ENCODE peak calls at places on chromosomes 4 and X, in six cellular contexts. One of them, this sample, is unnamed.

GRCh38 chrX:154712781-154713391 is 38.0 kb downstream of the GAB3 start:
- DNase-seq in coronary artery: no peak
- DNase-seq in activated effector memory CD4-positive, alpha-beta T cell treated with Interleukin-2 at 50 U/mL for 16 hours: peak; percentile 13
- DNase-seq in H4: peak; percentile 93
- DNase-seq in kidney: no peak
- DNase-seq in A549: no peak
- DNase-seq in this sample: no peak

GRCh38 chr4:122636697-122637096 is 15.8 kb upstream of the IL21 start:
- DNase-seq in coronary artery: no peak
- DNase-seq in activated effector memory CD4-positive, alpha-beta T cell treated with Interleukin-2 at 50 U/mL for 16 hours: no peak
- DNase-seq in H4: no peak
- DNase-seq in kidney: no peak
- DNase-seq in A549: no peak
- DNase-seq in this sample: no peak

GRCh38 chrX:38891641-38892413 is 90.6 kb downstream of the MID1IP1 start:
- DNase-seq in coronary artery: no peak
- DNase-seq in activated effector memory CD4-positive, alpha-beta T cell treated with Interleukin-2 at 50 U/mL for 16 hours: no peak
- DNase-seq in H4: no peak
- DNase-seq in kidney: no peak
- DNase-seq in A549: no peak
- DNase-seq in this sample: no peak

GRCh38 chrX:34300871-34301270 is 168.8 kb upstream of the FAM47A start:
- DNase-seq in coronary artery: no peak
- DNase-seq in activated effector memory CD4-positive, alpha-beta T cell treated with Interleukin-2 at 50 U/mL for 16 hours: no peak
- DNase-seq in H4: peak; percentile 50
- DNase-seq in kidney: no peak
- DNase-seq in A549: peak; percentile 53
- DNase-seq in this sample: peak; percentile 15

GRCh38 chr4:57104706-57105560 is 5.3 kb downstream of the IGFBP7 start:
- DNase-seq in coronary artery: no peak
- DNase-seq in activated effector memory CD4-positive, alpha-beta T cell treated with Interleukin-2 at 50 U/mL for 16 hours: no peak
- DNase-seq in H4: no peak
- DNase-seq in kidney: no peak
- DNase-seq in A549: no peak
- DNase-seq in this sample: no peak

GRCh38 chr4:95921470-95921869 is 81.6 kb downstream of the PDHA2 start:
- DNase-seq in coronary artery: no peak
- DNase-seq in activated effector memory CD4-positive, alpha-beta T cell treated with Interleukin-2 at 50 U/mL for 16 hours: no peak
- DNase-seq in H4: no peak
- DNase-seq in kidney: no peak
- DNase-seq in A549: no peak
- DNase-seq in this sample: no peak

GRCh38 chr4:2535386-2536192 is 858 bp upstream of the FAM193A start:
- DNase-seq in coronary artery: peak; percentile 89
- DNase-seq in activated effector memory CD4-positive, alpha-beta T cell treated with Interleukin-2 at 50 U/mL for 16 hours: peak; percentile 26
- DNase-seq in H4: no peak
- DNase-seq in kidney: no peak
- DNase-seq in A549: peak; percentile 19
- DNase-seq in this sample: no peak

GRCh38 chr4:84151574-84151973 is 347.5 kb downstream of the NKX6-1 start:
- DNase-seq in coronary artery: no peak
- DNase-seq in activated effector memory CD4-positive, alpha-beta T cell treated with Interleukin-2 at 50 U/mL for 16 hours: no peak
- DNase-seq in H4: peak; percentile 8
- DNase-seq in kidney: no peak
- DNase-seq in A549: peak; percentile 4
- DNase-seq in this sample: no peak

GRCh38 chr4:155025762-155026457 is 182.5 kb upstream of the NPY2R start:
- DNase-seq in coronary artery: no peak
- DNase-seq in activated effector memory CD4-positive, alpha-beta T cell treated with Interleukin-2 at 50 U/mL for 16 hours: no peak
- DNase-seq in H4: peak; percentile 16
- DNase-seq in kidney: no peak
- DNase-seq in A549: peak; percentile 70
- DNase-seq in this sample: no peak

GRCh38 chr4:86497131-86497530 is 97.0 kb upstream of the PTPN13 start:
- DNase-seq in coronary artery: no peak
- DNase-seq in activated effector memory CD4-positive, alpha-beta T cell treated with Interleukin-2 at 50 U/mL for 16 hours: no peak
- DNase-seq in H4: peak; percentile 55
- DNase-seq in kidney: no peak
- DNase-seq in A549: no peak
- DNase-seq in this sample: no peak

GRCh38 chr4:78210694-78211093 is 153.6 kb downstream of the FRAS1 start:
- DNase-seq in coronary artery: no peak
- DNase-seq in activated effector memory CD4-positive, alpha-beta T cell treated with Interleukin-2 at 50 U/mL for 16 hours: no peak
- DNase-seq in H4: no peak
- DNase-seq in kidney: no peak
- DNase-seq in A549: no peak
- DNase-seq in this sample: no peak

GRCh38 chrX:75158054-75158453 is 2.0 kb upstream of the ABCB7 start:
- DNase-seq in coronary artery: no peak
- DNase-seq in activated effector memory CD4-positive, alpha-beta T cell treated with Interleukin-2 at 50 U/mL for 16 hours: no peak
- DNase-seq in H4: no peak
- DNase-seq in kidney: no peak
- DNase-seq in A549: no peak
- DNase-seq in this sample: no peak

GRCh38 chr4:113683143-113683542 is 78.4 kb downstream of the CAMK2D start:
- DNase-seq in coronary artery: no peak
- DNase-seq in activated effector memory CD4-positive, alpha-beta T cell treated with Interleukin-2 at 50 U/mL for 16 hours: peak; percentile 49
- DNase-seq in H4: no peak
- DNase-seq in kidney: no peak
- DNase-seq in A549: no peak
- DNase-seq in this sample: no peak

GRCh38 chr4:113148925-113149324 is 99.5 kb downstream of the ANK2 start:
- DNase-seq in coronary artery: no peak
- DNase-seq in activated effector memory CD4-positive, alpha-beta T cell treated with Interleukin-2 at 50 U/mL for 16 hours: no peak
- DNase-seq in H4: no peak
- DNase-seq in kidney: no peak
- DNase-seq in A549: no peak
- DNase-seq in this sample: no peak

GRCh38 chr4:6200922-6201362 is 593 bp upstream of the JAKMIP1 start:
- DNase-seq in coronary artery: no peak
- DNase-seq in activated effector memory CD4-positive, alpha-beta T cell treated with Interleukin-2 at 50 U/mL for 16 hours: no peak
- DNase-seq in H4: no peak
- DNase-seq in kidney: peak; percentile 80
- DNase-seq in A549: no peak
- DNase-seq in this sample: no peak

GRCh38 chrX:22634751-22635150 is 362.0 kb downstream of the CBLL2 start:
- DNase-seq in coronary artery: no peak
- DNase-seq in activated effector memory CD4-positive, alpha-beta T cell treated with Interleukin-2 at 50 U/mL for 16 hours: no peak
- DNase-seq in H4: no peak
- DNase-seq in kidney: no peak
- DNase-seq in A549: no peak
- DNase-seq in this sample: no peak

GRCh38 chr4:14994242-14994641 is 8.0 kb upstream of the CPEB2 start:
- DNase-seq in coronary artery: no peak
- DNase-seq in activated effector memory CD4-positive, alpha-beta T cell treated with Interleukin-2 at 50 U/mL for 16 hours: no peak
- DNase-seq in H4: no peak
- DNase-seq in kidney: no peak
- DNase-seq in A549: no peak
- DNase-seq in this sample: no peak

GRCh38 chrX:55709735-55710134 is 7.8 kb upstream of the RRAGB start:
- DNase-seq in coronary artery: no peak
- DNase-seq in activated effector memory CD4-positive, alpha-beta T cell treated with Interleukin-2 at 50 U/mL for 16 hours: no peak
- DNase-seq in H4: no peak
- DNase-seq in kidney: no peak
- DNase-seq in A549: peak; percentile 29
- DNase-seq in this sample: no peak

GRCh38 chr4:4994312-4995097 is 24.8 kb downstream of the CYTL1 start:
- DNase-seq in coronary artery: no peak
- DNase-seq in activated effector memory CD4-positive, alpha-beta T cell treated with Interleukin-2 at 50 U/mL for 16 hours: no peak
- DNase-seq in H4: no peak
- DNase-seq in kidney: no peak
- DNase-seq in A549: no peak
- DNase-seq in this sample: no peak

GRCh38 chr4:76251448-76252270 is at the start of gene FAM47E:
- DNase-seq in coronary artery: peak; percentile 89
- DNase-seq in activated effector memory CD4-positive, alpha-beta T cell treated with Interleukin-2 at 50 U/mL for 16 hours: peak; percentile 1
- DNase-seq in H4: peak; percentile 55
- DNase-seq in kidney: peak; percentile 94
- DNase-seq in A549: peak; percentile 57
- DNase-seq in this sample: no peak

This sample was measured in keratinocyte.